ENCODE peak calls at places on chromosomes 13 and 19, in seven cellular contexts. One of them, this sample, is unnamed.

GRCh38 chr19:54390942-54391577 is 24.2 kb upstream of the TTYH1 start:
- DNase-seq in stimulated activated CD4-positive, alpha-beta T cell treated with anti-CD3 and anti-CD28 coated beads, TNF-alpha, amount 100 ng/mL, for 24 hours: peak
- DNase-seq in H54: no peak
- DNase-seq in ascending aorta: no peak
- DNase-seq in hypothalamus: no peak
- DNase-seq in GM13976: peak
- DNase-seq in NCI-H2081: peak
- DNase-seq in this sample: peak

GRCh38 chr13:44191504-44192171 is 182.0 kb upstream of the SERP2 start:
- DNase-seq in stimulated activated CD4-positive, alpha-beta T cell treated with anti-CD3 and anti-CD28 coated beads, TNF-alpha, amount 100 ng/mL, for 24 hours: peak
- DNase-seq in H54: no peak
- DNase-seq in ascending aorta: no peak
- DNase-seq in hypothalamus: no peak
- DNase-seq in GM13976: peak
- DNase-seq in NCI-H2081: peak
- DNase-seq in this sample: peak

GRCh38 chr19:30112171-30112570 is 170.1 kb downstream of the URI1 start:
- DNase-seq in stimulated activated CD4-positive, alpha-beta T cell treated with anti-CD3 and anti-CD28 coated beads, TNF-alpha, amount 100 ng/mL, for 24 hours: no peak
- DNase-seq in H54: no peak
- DNase-seq in ascending aorta: no peak
- DNase-seq in hypothalamus: no peak
- DNase-seq in GM13976: no peak
- DNase-seq in NCI-H2081: no peak
- DNase-seq in this sample: no peak

GRCh38 chr19:17266589-17266974 is 661 bp upstream of the BABAM1 start:
- DNase-seq in stimulated activated CD4-positive, alpha-beta T cell treated with anti-CD3 and anti-CD28 coated beads, TNF-alpha, amount 100 ng/mL, for 24 hours: no peak
- DNase-seq in H54: no peak
- DNase-seq in ascending aorta: no peak
- DNase-seq in hypothalamus: no peak
- DNase-seq in GM13976: no peak
- DNase-seq in NCI-H2081: no peak
- DNase-seq in this sample: no peak

GRCh38 chr13:109496216-109496615 is 290.2 kb downstream of the IRS2 start:
- DNase-seq in stimulated activated CD4-positive, alpha-beta T cell treated with anti-CD3 and anti-CD28 coated beads, TNF-alpha, amount 100 ng/mL, for 24 hours: no peak
- DNase-seq in H54: no peak
- DNase-seq in ascending aorta: no peak
- DNase-seq in hypothalamus: no peak
- DNase-seq in GM13976: no peak
- DNase-seq in NCI-H2081: no peak
- DNase-seq in this sample: no peak

GRCh38 chr19:14318873-14319272 is 62.4 kb upstream of the ADGRE5 start:
- DNase-seq in stimulated activated CD4-positive, alpha-beta T cell treated with anti-CD3 and anti-CD28 coated beads, TNF-alpha, amount 100 ng/mL, for 24 hours: no peak
- DNase-seq in H54: no peak
- DNase-seq in ascending aorta: no peak
- DNase-seq in hypothalamus: no peak
- DNase-seq in GM13976: peak
- DNase-seq in NCI-H2081: no peak
- DNase-seq in this sample: no peak

GRCh38 chr19:19372656-19373416 is 32.6 kb upstream of the GATAD2A start:
- DNase-seq in stimulated activated CD4-positive, alpha-beta T cell treated with anti-CD3 and anti-CD28 coated beads, TNF-alpha, amount 100 ng/mL, for 24 hours: no peak
- DNase-seq in H54: peak
- DNase-seq in ascending aorta: peak
- DNase-seq in hypothalamus: no peak
- DNase-seq in GM13976: peak
- DNase-seq in NCI-H2081: no peak
- DNase-seq in this sample: no peak

GRCh38 chr13:90683711-90684131 is 663.8 kb upstream of the MIR17HG start:
- DNase-seq in stimulated activated CD4-positive, alpha-beta T cell treated with anti-CD3 and anti-CD28 coated beads, TNF-alpha, amount 100 ng/mL, for 24 hours: no peak
- DNase-seq in H54: no peak
- DNase-seq in ascending aorta: no peak
- DNase-seq in hypothalamus: no peak
- DNase-seq in GM13976: no peak
- DNase-seq in NCI-H2081: no peak
- DNase-seq in this sample: no peak

GRCh38 chr13:59674616-59675015 is 489.1 kb downstream of the DIAPH3 start:
- DNase-seq in stimulated activated CD4-positive, alpha-beta T cell treated with anti-CD3 and anti-CD28 coated beads, TNF-alpha, amount 100 ng/mL, for 24 hours: no peak
- DNase-seq in H54: no peak
- DNase-seq in ascending aorta: no peak
- DNase-seq in hypothalamus: no peak
- DNase-seq in GM13976: no peak
- DNase-seq in NCI-H2081: no peak
- DNase-seq in this sample: no peak

GRCh38 chr13:64457976-64458375 is 2772.2 kb downstream of the PCDH9 start:
- DNase-seq in stimulated activated CD4-positive, alpha-beta T cell treated with anti-CD3 and anti-CD28 coated beads, TNF-alpha, amount 100 ng/mL, for 24 hours: no peak
- DNase-seq in H54: no peak
- DNase-seq in ascending aorta: no peak
- DNase-seq in hypothalamus: no peak
- DNase-seq in GM13976: no peak
- DNase-seq in NCI-H2081: no peak
- DNase-seq in this sample: no peak

GRCh38 chr19:36113895-36114762 is 546 bp downstream of the POLR2I start:
- DNase-seq in stimulated activated CD4-positive, alpha-beta T cell treated with anti-CD3 and anti-CD28 coated beads, TNF-alpha, amount 100 ng/mL, for 24 hours: no peak
- DNase-seq in H54: no peak
- DNase-seq in ascending aorta: no peak
- DNase-seq in hypothalamus: no peak
- DNase-seq in GM13976: peak
- DNase-seq in NCI-H2081: peak
- DNase-seq in this sample: peak

GRCh38 chr13:74867460-74867859 is 614.5 kb downstream of the TBC1D4 start:
- DNase-seq in stimulated activated CD4-positive, alpha-beta T cell treated with anti-CD3 and anti-CD28 coated beads, TNF-alpha, amount 100 ng/mL, for 24 hours: no peak
- DNase-seq in H54: no peak
- DNase-seq in ascending aorta: no peak
- DNase-seq in hypothalamus: no peak
- DNase-seq in GM13976: no peak
- DNase-seq in NCI-H2081: no peak
- DNase-seq in this sample: no peak

GRCh38 chr19:6250024-6250605 is 29.7 kb downstream of the MLLT1 start:
- DNase-seq in stimulated activated CD4-positive, alpha-beta T cell treated with anti-CD3 and anti-CD28 coated beads, TNF-alpha, amount 100 ng/mL, for 24 hours: no peak
- DNase-seq in H54: no peak
- DNase-seq in ascending aorta: no peak
- DNase-seq in hypothalamus: no peak
- DNase-seq in GM13976: no peak
- DNase-seq in NCI-H2081: no peak
- DNase-seq in this sample: no peak

GRCh38 chr19:58572818-58573657 is at the start of gene MZF1:
- DNase-seq in stimulated activated CD4-positive, alpha-beta T cell treated with anti-CD3 and anti-CD28 coated beads, TNF-alpha, amount 100 ng/mL, for 24 hours: peak
- DNase-seq in H54: peak
- DNase-seq in ascending aorta: peak
- DNase-seq in hypothalamus: no peak
- DNase-seq in GM13976: peak
- DNase-seq in NCI-H2081: no peak
- DNase-seq in this sample: no peak